ENCODE peak calls at places on chromosomes 12 and 14, in four cellular contexts. N, K, F and U are unnamed samples.
A peak's percentile ranks its signal among the peaks of the same experiment; 100 is the strongest.

GRCh38 chr12:100593490-100593889 is 20.0 kb downstream of the GAS2L3 start:
- DNase-seq in F (no peak), N (no peak), K (no peak), U (no peak)

GRCh38 chr12:47776471-47777143 is 3.6 kb downstream of the SLC48A1 start:
- DNase-seq in N (no peak), K (no peak), F (no peak), U (peak; percentile 36)

GRCh38 chr12:56839489-56840442 is 76.6 kb downstream of the HSD17B6 start:
- DNase-seq in N (peak; percentile 38), F (peak; percentile 52), K (peak; percentile 47), U (peak; percentile 69)

GRCh38 chr14:90677484-90678045 is 138.7 kb downstream of the TTC7B start:
- DNase-seq in F (no peak), N (no peak), K (no peak), U (no peak)

GRCh38 chr12:68641138-68641537 is 30.4 kb downstream of the RAP1B start:
- DNase-seq in K (peak; percentile 34), N (no peak), F (no peak), U (no peak)

GRCh38 chr12:108633534-108634224 is at the start of gene SELPLG:
- DNase-seq in K (peak; percentile 84), N (peak; percentile 60), F (no peak), U (peak; percentile 75)

GRCh38 chr12:43501705-43502104 is 50.3 kb downstream of the ADAMTS20 start:
- DNase-seq in K (no peak), F (no peak), N (no peak), U (no peak)

GRCh38 chr14:74414793-74415437 is 11.1 kb downstream of the SYNDIG1L start:
- DNase-seq in F (no peak), N (no peak), K (no peak), U (no peak)

GRCh38 chr14:64715628-64716412 is 11.6 kb downstream of the PLEKHG3 start:
- DNase-seq in N (no peak), F (peak; percentile 48), K (no peak), U (no peak)

GRCh38 chr12:24011927-24012326 is 62.5 kb upstream of the SOX5 start:
- DNase-seq in K (no peak), N (no peak), F (no peak), U (no peak)

GRCh38 chr12:65609359-65609771 is 214.9 kb upstream of the HMGA2 start:
- DNase-seq in F (no peak), K (no peak), N (no peak), U (no peak)

GRCh38 chr12:120669055-120669828 is 17.7 kb upstream of the MLEC start:
- DNase-seq in N (no peak), F (no peak), K (peak; percentile 55), U (no peak)

GRCh38 chr12:11668611-11669010 is 19.1 kb downstream of the ETV6 start:
- DNase-seq in N (no peak), F (no peak), K (no peak), U (no peak)

GRCh38 chr14:29906256-29906885 is 21.3 kb downstream of the PRKD1 start:
- DNase-seq in N (no peak), K (no peak), F (no peak), U (no peak)

GRCh38 chr14:22837750-22838538 is 1.6 kb downstream of the MMP14 start:
- DNase-seq in N (peak; percentile 45), K (peak; percentile 55), F (peak; percentile 56), U (peak; percentile 65)

GRCh38 chr12:19411234-19412221 is 27.8 kb upstream of the AEBP2 start:
- DNase-seq in F (no peak), K (no peak), N (no peak), U (no peak)

GRCh38 chr12:11348439-11348838 is 38.2 kb upstream of the PRB4 start:
- DNase-seq in K (no peak), N (no peak), F (no peak), U (no peak)

GRCh38 chr12:25115677-25116076 is 79.3 kb downstream of the DNAI7 start:
- DNase-seq in F (no peak), N (no peak), K (no peak), U (no peak)

GRCh38 chr14:102086346-102086971 is 385 bp downstream of the HSP90AA1 start:
- DNase-seq in K (peak; percentile 60), F (peak; percentile 73), N (peak; percentile 62), U (peak; percentile 71)

GRCh38 chr12:64968989-64969819 is 144.8 kb downstream of the TBC1D30 start:
- DNase-seq in K (no peak), N (no peak), F (no peak), U (no peak)

GRCh38 chr14:102853703-102854396 is 68.6 kb upstream of the AMN start:
- DNase-seq in N (no peak), F (no peak), K (no peak), U (no peak)

GRCh38 chr12:73445658-73446324 is 1091.8 kb upstream of the ATXN7L3B start:
- DNase-seq in N (no peak), K (no peak), F (no peak), U (no peak)

GRCh38 chr12:110254971-110255540 is 26.0 kb upstream of the ATP2A2 start:
- DNase-seq in F (no peak), K (peak; percentile 37), N (no peak), U (no peak)

GRCh38 chr14:62743569-62743968 is 301.7 kb downstream of the KCNH5 start:
- DNase-seq in F (no peak), K (no peak), N (no peak), U (no peak)

GRCh38 chr14:76781648-76782051 is 20.4 kb downstream of the VASH1 start:
- DNase-seq in K (no peak), N (no peak), F (no peak), U (no peak)
- H3K36me3 ChIP-seq in K (no peaks in the 10 kb centered on the region), N (no peaks in the 10 kb centered on the region), F (no peaks in the 10 kb centered on the region), U (no peaks in the 10 kb centered on the region)

GRCh38 chr12:54053625-54054441 is at the start of gene HOXC4:
- DNase-seq in K (peak; percentile 21), F (no peak), N (no peak), U (no peak)

GRCh38 chr12:54056110-54056509 is 2.5 kb downstream of the HOXC4 start:
- DNase-seq in N (no peak), K (no peak), F (no peak), U (no peak)

GRCh38 chr12:54052745-54053624 is 650 bp upstream of the HOXC4 start:
- DNase-seq in N (no peak), K (no peak), F (no peak), U (no peak)

GRCh38 chr12:54054442-54055332 is 1.1 kb downstream of the HOXC4 start:
- DNase-seq in F (no peak), N (no peak), K (no peak), U (no peak)

GRCh38 chr12:54055522-54055921 is 1.9 kb downstream of the HOXC4 start:
- DNase-seq in F (no peak), N (no peak), K (no peak), U (no peak)
- H3K4me3 ChIP-seq in F (no peak overlapping the region), N (no peak overlapping the region), K (no peak overlapping the region), U (no peak overlapping the region)

DNA sequence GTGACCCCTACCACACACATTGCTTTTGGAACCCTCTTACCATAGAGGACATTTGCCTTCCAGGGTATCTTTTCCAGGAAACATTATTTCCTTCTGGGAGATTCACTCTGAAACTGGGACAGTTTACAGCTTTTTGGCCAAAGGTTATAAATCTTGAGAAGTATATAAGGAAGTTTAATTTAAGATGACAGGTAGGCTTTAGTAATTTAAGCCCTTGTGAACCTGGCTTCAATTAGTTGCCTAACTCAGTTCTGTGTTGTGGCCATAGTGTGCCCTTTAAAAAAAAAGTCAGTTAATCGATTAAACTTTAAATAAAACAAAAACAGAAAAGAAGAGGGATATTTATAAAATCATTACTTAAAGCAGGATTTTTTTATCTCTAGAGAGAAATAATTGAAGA is 142.9 kb downstream of the NAV3 start:
- DNase-seq in F (no peak), K (no peak), N (no peak), U (no peak)
- H3K4me1 ChIP-seq in F (no peaks in the 10 kb centered on the region), K (no peaks in the 10 kb centered on the region), N (no peaks in the 10 kb centered on the region), U (no peaks in the 10 kb centered on the region)

GRCh38 chr14:69779088-69779487 is 12.1 kb downstream of the SRSF5 start:
- DNase-seq in F (no peak), N (no peak), K (no peak), U (no peak)

GRCh38 chr14:69780092-69780491 is 13.2 kb downstream of the SRSF5 start:
- DNase-seq in N (no peak), K (no peak), F (no peak), U (no peak)

GRCh38 chr14:69773571-69774276 is 6.8 kb downstream of the SRSF5 start:
- DNase-seq in N (no peak), K (no peak), F (no peak), U (no peak)

GRCh38 chr14:69775012-69775411 is 8.1 kb downstream of the SRSF5 start:
- DNase-seq in K (no peak), N (no peak), F (no peak), U (no peak)

DNA sequence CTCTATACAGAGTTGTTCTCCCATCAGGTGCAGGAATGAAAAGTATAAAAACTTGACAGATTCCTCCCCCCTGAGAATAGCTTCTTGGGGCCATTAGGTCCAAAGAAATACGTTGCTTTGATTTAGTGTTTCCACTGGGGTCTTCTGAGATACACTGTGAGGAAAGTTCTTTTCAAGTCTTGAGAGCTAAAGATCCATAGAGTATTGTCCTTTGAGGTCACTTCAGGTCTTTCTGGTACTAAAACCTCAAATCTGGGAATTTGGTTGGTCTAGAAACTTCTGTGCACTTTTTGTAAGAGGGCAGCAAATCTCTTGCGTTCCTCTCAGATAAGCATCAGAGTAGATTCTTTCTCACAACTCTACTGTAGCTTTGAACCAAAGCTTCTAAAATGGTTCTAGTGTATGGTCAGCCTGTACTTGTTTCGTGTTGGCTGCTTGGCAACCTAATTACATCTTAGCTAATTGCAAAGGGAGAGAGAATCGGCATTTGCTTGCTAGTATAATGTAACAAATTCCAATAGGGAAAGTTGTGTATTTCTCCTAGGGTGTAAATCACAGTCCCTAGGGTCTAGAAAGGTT is 10.0 kb downstream of the SRSF5 start:
- DNase-seq in F (no peak), N (no peak), K (no peak), U (no peak)
- H3K36me3 ChIP-seq in F (no peaks in the 10 kb centered on the region), N (no peaks in the 10 kb centered on the region), K (no peaks in the 10 kb centered on the region), U (peaks cover 6% of the 10 kb centered on the region)

DNA sequence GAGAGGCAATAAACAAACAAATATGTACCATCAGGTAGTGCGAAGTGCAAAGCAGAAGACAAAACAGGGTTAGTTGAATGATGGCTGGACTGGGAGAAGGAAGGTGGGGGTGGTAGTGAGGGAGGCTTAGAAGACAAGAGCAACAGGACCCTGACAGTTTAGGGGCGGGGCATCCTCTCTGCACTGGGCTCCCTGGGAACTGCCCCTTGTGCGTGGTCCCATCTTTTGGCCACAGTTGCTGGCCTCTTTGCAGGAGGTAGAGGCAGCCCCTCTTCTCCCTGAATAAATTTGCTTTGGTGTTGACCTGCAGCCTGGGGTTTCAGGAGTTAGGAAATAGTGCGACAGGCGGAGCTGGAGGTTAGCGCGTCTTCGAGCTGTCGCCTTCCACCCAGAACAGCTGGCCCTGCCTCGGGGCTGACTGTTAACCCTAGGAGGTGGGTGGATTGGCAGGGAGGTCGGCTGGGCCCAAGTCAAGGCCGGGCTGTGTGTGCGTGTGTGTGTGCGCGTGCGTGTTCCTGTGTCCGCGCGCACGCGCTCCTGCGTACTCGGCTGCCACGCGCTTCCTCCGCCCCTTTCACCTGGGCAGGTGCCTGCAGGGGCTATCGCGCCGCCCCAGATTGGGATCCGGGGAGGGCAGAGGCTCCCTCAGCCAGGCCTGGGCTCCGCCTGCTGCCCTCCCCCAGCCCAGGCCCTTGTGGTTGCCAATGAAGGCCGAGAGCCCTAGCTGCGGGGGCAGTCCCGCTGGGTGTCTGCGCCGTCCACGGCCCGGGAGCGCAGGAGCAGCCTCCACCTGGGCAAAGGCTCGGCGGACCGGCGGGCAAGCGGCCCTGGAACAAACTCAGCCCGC is 180.8 kb downstream of the ADCK1 start:
- DNase-seq in F (peak; percentile 57), N (no peak), K (peak; percentile 46), U (peak; percentile 42)
- H3K4me3 ChIP-seq in F (peak overlapping the region; percentile 39), N (no peak overlapping the region), K (no peak overlapping the region), U (no peak overlapping the region)